ENCODE peak calls at places on chromosomes 4 and X, in five cellular contexts. P is D721Med, O is anterior cingulate cortex, X is right atrium auricular region, D is Right ventricle myocardium superior. G is an unnamed sample.

GRCh38 chrX:87900320-87900908 is 382.8 kb downstream of the KLHL4 start:
- DNase-seq in P (no peak), D (no peak), X (no peak), O (no peak), G (no peak)

GRCh38 chr4:20137176-20137575 is 114.5 kb upstream of the SLIT2 start:
- DNase-seq in X (no peak), O (no peak), D (no peak), P (no peak), G (no peak)

GRCh38 chr4:11698846-11699590 is 270.3 kb upstream of the HS3ST1 start:
- DNase-seq in D (no peak), X (no peak), O (no peak), P (no peak), G (no peak)

GRCh38 chr4:8840816-8841455 is 30.7 kb downstream of the HMX1 start:
- DNase-seq in O (no peak), D (peak), X (no peak), P (no peak), G (no peak)

GRCh38 chr4:105455182-105455581 is 18.7 kb downstream of the PPA2 start:
- DNase-seq in D (no peak), O (no peak), X (no peak), P (no peak), G (no peak)

GRCh38 chr4:56181140-56181950 is 205.9 kb downstream of the AASDH start:
- DNase-seq in D (no peak), P (no peak), X (no peak), O (no peak), G (peak)

GRCh38 chr4:101126044-101126443 is 221.3 kb downstream of the PPP3CA start:
- DNase-seq in O (no peak), P (no peak), D (no peak), X (no peak), G (peak)

GRCh38 chr4:53734584-53735363 is 143.5 kb upstream of the LNX1 start:
- DNase-seq in X (no peak), D (no peak), O (no peak), P (no peak), G (peak)

GRCh38 chr4:186792994-186793393 is 69.3 kb upstream of the FAT1 start:
- DNase-seq in O (no peak), P (no peak), D (no peak), X (no peak), G (peak)

GRCh38 chrX:101764538-101764937 is 104.9 kb upstream of the ARMCX2 start:
- DNase-seq in O (no peak), D (no peak), P (no peak), X (no peak), G (no peak)

GRCh38 chrX:101619336-101619735 is 1.5 kb upstream of the ARMCX6 start:
- DNase-seq in D (no peak), O (no peak), X (no peak), P (no peak), G (peak)

GRCh38 chrX:21047034-21047455 is 327.2 kb upstream of the CNKSR2 start:
- DNase-seq in X (no peak), P (no peak), D (no peak), O (no peak), G (no peak)